ENCODE peak calls at places on chromosomes 12 and 14, in four cellular contexts. Y is SW480, Q is head of caudate nucleus, J is mesendoderm. I is an unnamed sample.

GRCh38 chr14:38138581-38139138 is 69.0 kb upstream of the SSTR1 start:
- DNase-seq in Q (no peak), Y (no peak), J (peak), I (no peak)

GRCh38 chr14:71675902-71676291 is 256.3 kb upstream of the RGS6 start:
- DNase-seq in Y (no peak), Q (no peak), J (no peak), I (no peak)

GRCh38 chr14:53491256-53491905 is 338.3 kb upstream of the DDHD1 start:
- DNase-seq in J (no peak), Q (no peak), Y (no peak), I (no peak)

GRCh38 chr12:68587448-68587873 is 23.2 kb upstream of the RAP1B start:
- DNase-seq in Y (no peak), J (no peak), Q (no peak), I (peak)

GRCh38 chr14:21070610-21071224 is 613 bp downstream of the ARHGEF40 start:
- DNase-seq in J (peak), Y (peak), Q (no peak), I (peak)

GRCh38 chr12:130828895-130829294 is 10.2 kb downstream of the STX2 start:
- DNase-seq in Y (no peak), J (no peak), Q (no peak), I (no peak)

GRCh38 chr14:38950676-38951075 is 152.4 kb downstream of the SEC23A start:
- DNase-seq in J (peak), Y (no peak), Q (no peak), I (no peak)

GRCh38 chr12:30691122-30691879 is 4.4 kb downstream of the IPO8 start:
- DNase-seq in Q (no peak), Y (peak), J (no peak), I (no peak)

GRCh38 chr12:6745751-6746525 is 7.0 kb downstream of the MLF2 start:
- DNase-seq in J (no peak), Q (no peak), Y (no peak), I (no peak)

GRCh38 chr12:76311796-76312195 is 36.4 kb downstream of the BBS10 start:
- DNase-seq in J (no peak), Y (no peak), Q (no peak), I (no peak)

GRCh38 chr14:88023658-88024187 is 18.8 kb downstream of the GPR65 start:
- DNase-seq in J (peak), Y (no peak), Q (no peak), I (no peak)

GRCh38 chr14:85958069-85958468 is 428.1 kb downstream of the FLRT2 start:
- DNase-seq in Y (no peak), Q (no peak), J (peak), I (no peak)

GRCh38 chr14:56127156-56127555 is 8.9 kb downstream of the PELI2 start:
- DNase-seq in Y (no peak), Q (no peak), J (no peak), I (no peak)

GRCh38 chr14:89303452-89304435 is 113.3 kb downstream of the FOXN3 start:
- DNase-seq in J (peak), Y (peak), Q (peak), I (peak)

GRCh38 chr12:109604902-109605536 is 31.4 kb downstream of the MVK start:
- DNase-seq in Q (no peak), J (peak), Y (no peak), I (no peak)

GRCh38 chr14:32590157-32590556 is 261.1 kb downstream of the AKAP6 start:
- DNase-seq in Y (no peak), J (no peak), Q (no peak), I (no peak)

GRCh38 chr12:122205590-122205925 is 2.0 kb downstream of the B3GNT4 start:
- DNase-seq in J (no peak), Q (no peak), Y (no peak), I (no peak)

GRCh38 chr12:29545102-29545467 is 47.6 kb upstream of the OVCH1 start:
- DNase-seq in Y (no peak), J (no peak), Q (no peak), I (no peak)